ENCODE peak calls at places on chromosomes 11 and 22, in seven cellular contexts. One of them, this sample, is unnamed.

GRCh38 chr11:111312076-111312475 is 13.7 kb downstream of the POU2AF3 start:
- DNase-seq in IMR-90: no peak
- DNase-seq in type B pancreatic cell: no peak
- DNase-seq in CD4-positive, alpha-beta T cell: no peak
- DNase-seq in AG04450: no peak
- DNase-seq in kidney epithelial cell: no peak
- DNase-seq in foreskin fibroblast: no peak
- DNase-seq in this sample: no peak

GRCh38 chr22:47083379-47083986 is 321.0 kb downstream of the TBC1D22A start:
- DNase-seq in IMR-90: no peak
- DNase-seq in type B pancreatic cell: no peak
- DNase-seq in CD4-positive, alpha-beta T cell: no peak
- DNase-seq in AG04450: no peak
- DNase-seq in kidney epithelial cell: no peak
- DNase-seq in foreskin fibroblast: no peak
- DNase-seq in this sample: no peak

GRCh38 chr22:22545084-22545483 is 14.0 kb downstream of the PRAME start:
- DNase-seq in IMR-90: no peak
- DNase-seq in type B pancreatic cell: no peak
- DNase-seq in CD4-positive, alpha-beta T cell: no peak
- DNase-seq in AG04450: no peak
- DNase-seq in kidney epithelial cell: no peak
- DNase-seq in foreskin fibroblast: no peak
- DNase-seq in this sample: no peak

GRCh38 chr11:115220881-115221280 is 283.3 kb downstream of the CADM1 start:
- DNase-seq in IMR-90: no peak
- DNase-seq in type B pancreatic cell: no peak
- DNase-seq in CD4-positive, alpha-beta T cell: no peak
- DNase-seq in AG04450: no peak
- DNase-seq in kidney epithelial cell: no peak
- DNase-seq in foreskin fibroblast: no peak
- DNase-seq in this sample: no peak

GRCh38 chr11:80967649-80968048 is 1526.8 kb upstream of the TENM4 start:
- DNase-seq in IMR-90: no peak
- DNase-seq in type B pancreatic cell: no peak
- DNase-seq in CD4-positive, alpha-beta T cell: no peak
- DNase-seq in AG04450: no peak
- DNase-seq in kidney epithelial cell: no peak
- DNase-seq in foreskin fibroblast: no peak
- DNase-seq in this sample: no peak

GRCh38 chr11:70381872-70382842 is 16.2 kb upstream of the CTTN start:
- DNase-seq in IMR-90: peak
- DNase-seq in type B pancreatic cell: no peak
- DNase-seq in CD4-positive, alpha-beta T cell: no peak
- DNase-seq in AG04450: peak
- DNase-seq in kidney epithelial cell: no peak
- DNase-seq in foreskin fibroblast: peak
- DNase-seq in this sample: peak

GRCh38 chr22:50119768-50120251 is 30.0 kb downstream of the MOV10L1 start:
- DNase-seq in IMR-90: peak
- DNase-seq in type B pancreatic cell: no peak
- DNase-seq in CD4-positive, alpha-beta T cell: no peak
- DNase-seq in AG04450: no peak
- DNase-seq in kidney epithelial cell: no peak
- DNase-seq in foreskin fibroblast: peak
- DNase-seq in this sample: no peak

GRCh38 chr11:114180301-114181055 is 115.7 kb upstream of the NNMT start:
- DNase-seq in IMR-90: no peak
- DNase-seq in type B pancreatic cell: no peak
- DNase-seq in CD4-positive, alpha-beta T cell: no peak
- DNase-seq in AG04450: no peak
- DNase-seq in kidney epithelial cell: no peak
- DNase-seq in foreskin fibroblast: peak
- DNase-seq in this sample: no peak

GRCh38 chr11:13215157-13215556 is 62.4 kb upstream of the BMAL1 start:
- DNase-seq in IMR-90: peak
- DNase-seq in type B pancreatic cell: no peak
- DNase-seq in CD4-positive, alpha-beta T cell: no peak
- DNase-seq in AG04450: peak
- DNase-seq in kidney epithelial cell: peak
- DNase-seq in foreskin fibroblast: peak
- DNase-seq in this sample: no peak

GRCh38 chr11:32643526-32643925 is 59.9 kb downstream of the EIF3M start:
- DNase-seq in IMR-90: peak
- DNase-seq in type B pancreatic cell: no peak
- DNase-seq in CD4-positive, alpha-beta T cell: no peak
- DNase-seq in AG04450: no peak
- DNase-seq in kidney epithelial cell: peak
- DNase-seq in foreskin fibroblast: peak
- DNase-seq in this sample: no peak

GRCh38 chr11:107563702-107564101 is 1.8 kb downstream of the ALKBH8 start:
- DNase-seq in IMR-90: peak
- DNase-seq in type B pancreatic cell: no peak
- DNase-seq in CD4-positive, alpha-beta T cell: peak
- DNase-seq in AG04450: no peak
- DNase-seq in kidney epithelial cell: no peak
- DNase-seq in foreskin fibroblast: peak
- DNase-seq in this sample: peak

GRCh38 chr11:132992838-132993680 is 539.2 kb downstream of the OPCML start:
- DNase-seq in IMR-90: peak
- DNase-seq in type B pancreatic cell: no peak
- DNase-seq in CD4-positive, alpha-beta T cell: no peak
- DNase-seq in AG04450: no peak
- DNase-seq in kidney epithelial cell: no peak
- DNase-seq in foreskin fibroblast: peak
- DNase-seq in this sample: no peak

GRCh38 chr11:30155428-30155827 is 75.4 kb upstream of the FSHB start:
- DNase-seq in IMR-90: no peak
- DNase-seq in type B pancreatic cell: no peak
- DNase-seq in CD4-positive, alpha-beta T cell: no peak
- DNase-seq in AG04450: no peak
- DNase-seq in kidney epithelial cell: no peak
- DNase-seq in foreskin fibroblast: no peak
- DNase-seq in this sample: no peak

GRCh38 chr11:6932150-6932549 is 5.9 kb downstream of the ZNF215 start:
- DNase-seq in IMR-90: no peak
- DNase-seq in type B pancreatic cell: no peak
- DNase-seq in CD4-positive, alpha-beta T cell: no peak
- DNase-seq in AG04450: no peak
- DNase-seq in kidney epithelial cell: no peak
- DNase-seq in foreskin fibroblast: no peak
- DNase-seq in this sample: no peak

GRCh38 chr11:104905271-104905670 is 7.0 kb upstream of the CASP12 start:
- DNase-seq in IMR-90: no peak
- DNase-seq in type B pancreatic cell: no peak
- DNase-seq in CD4-positive, alpha-beta T cell: no peak
- DNase-seq in AG04450: no peak
- DNase-seq in kidney epithelial cell: no peak
- DNase-seq in foreskin fibroblast: no peak
- DNase-seq in this sample: no peak

GRCh38 chr22:18055619-18056160 is 22.1 kb upstream of the PEX26 start:
- DNase-seq in IMR-90: no peak
- DNase-seq in type B pancreatic cell: no peak
- DNase-seq in CD4-positive, alpha-beta T cell: no peak
- DNase-seq in AG04450: no peak
- DNase-seq in kidney epithelial cell: no peak
- DNase-seq in foreskin fibroblast: no peak
- DNase-seq in this sample: no peak

GRCh38 chr11:35058318-35058717 is 80.7 kb upstream of the CD44 start:
- DNase-seq in IMR-90: no peak
- DNase-seq in type B pancreatic cell: no peak
- DNase-seq in CD4-positive, alpha-beta T cell: no peak
- DNase-seq in AG04450: no peak
- DNase-seq in kidney epithelial cell: no peak
- DNase-seq in foreskin fibroblast: no peak
- DNase-seq in this sample: no peak

GRCh38 chr22:37328017-37328416 is 45.7 kb downstream of the CYTH4 start:
- DNase-seq in IMR-90: peak
- DNase-seq in type B pancreatic cell: no peak
- DNase-seq in CD4-positive, alpha-beta T cell: no peak
- DNase-seq in AG04450: peak
- DNase-seq in kidney epithelial cell: no peak
- DNase-seq in foreskin fibroblast: peak
- DNase-seq in this sample: no peak

GRCh38 chr11:128837627-128838026 is 29.5 kb downstream of the KCNJ1 start:
- DNase-seq in IMR-90: no peak
- DNase-seq in type B pancreatic cell: no peak
- DNase-seq in CD4-positive, alpha-beta T cell: no peak
- DNase-seq in AG04450: no peak
- DNase-seq in kidney epithelial cell: no peak
- DNase-seq in foreskin fibroblast: no peak
- DNase-seq in this sample: no peak

GRCh38 chr11:65468874-65469333 is 29.9 kb upstream of the MALAT1 start:
- DNase-seq in IMR-90: no peak
- DNase-seq in type B pancreatic cell: no peak
- DNase-seq in CD4-positive, alpha-beta T cell: peak
- DNase-seq in AG04450: no peak
- DNase-seq in kidney epithelial cell: no peak
- DNase-seq in foreskin fibroblast: peak
- DNase-seq in this sample: no peak

GRCh38 chr22:45552580-45553332 is 50.1 kb downstream of the FBLN1 start:
- DNase-seq in IMR-90: peak
- DNase-seq in type B pancreatic cell: no peak
- DNase-seq in CD4-positive, alpha-beta T cell: no peak
- DNase-seq in AG04450: peak
- DNase-seq in kidney epithelial cell: peak
- DNase-seq in foreskin fibroblast: peak
- DNase-seq in this sample: peak

GRCh38 chr22:20259336-20259705 is 8.8 kb downstream of the RTN4R start:
- DNase-seq in IMR-90: no peak
- DNase-seq in type B pancreatic cell: no peak
- DNase-seq in CD4-positive, alpha-beta T cell: no peak
- DNase-seq in AG04450: no peak
- DNase-seq in kidney epithelial cell: no peak
- DNase-seq in foreskin fibroblast: no peak
- DNase-seq in this sample: no peak

GRCh38 chr22:20257474-20258299 is 10.4 kb downstream of the RTN4R start:
- DNase-seq in IMR-90: no peak
- DNase-seq in type B pancreatic cell: no peak
- DNase-seq in CD4-positive, alpha-beta T cell: no peak
- DNase-seq in AG04450: no peak
- DNase-seq in kidney epithelial cell: no peak
- DNase-seq in foreskin fibroblast: no peak
- DNase-seq in this sample: no peak

GRCh38 chr22:20256562-20257473 is 11.3 kb downstream of the RTN4R start:
- DNase-seq in IMR-90: no peak
- DNase-seq in type B pancreatic cell: no peak
- DNase-seq in CD4-positive, alpha-beta T cell: no peak
- DNase-seq in AG04450: no peak
- DNase-seq in kidney epithelial cell: no peak
- DNase-seq in foreskin fibroblast: no peak
- DNase-seq in this sample: no peak

GRCh38 chr22:20260071-20260722 is 7.9 kb downstream of the RTN4R start:
- DNase-seq in IMR-90: no peak
- DNase-seq in type B pancreatic cell: no peak
- DNase-seq in CD4-positive, alpha-beta T cell: no peak
- DNase-seq in AG04450: no peak
- DNase-seq in kidney epithelial cell: no peak
- DNase-seq in foreskin fibroblast: no peak
- DNase-seq in this sample: no peak

DNA sequence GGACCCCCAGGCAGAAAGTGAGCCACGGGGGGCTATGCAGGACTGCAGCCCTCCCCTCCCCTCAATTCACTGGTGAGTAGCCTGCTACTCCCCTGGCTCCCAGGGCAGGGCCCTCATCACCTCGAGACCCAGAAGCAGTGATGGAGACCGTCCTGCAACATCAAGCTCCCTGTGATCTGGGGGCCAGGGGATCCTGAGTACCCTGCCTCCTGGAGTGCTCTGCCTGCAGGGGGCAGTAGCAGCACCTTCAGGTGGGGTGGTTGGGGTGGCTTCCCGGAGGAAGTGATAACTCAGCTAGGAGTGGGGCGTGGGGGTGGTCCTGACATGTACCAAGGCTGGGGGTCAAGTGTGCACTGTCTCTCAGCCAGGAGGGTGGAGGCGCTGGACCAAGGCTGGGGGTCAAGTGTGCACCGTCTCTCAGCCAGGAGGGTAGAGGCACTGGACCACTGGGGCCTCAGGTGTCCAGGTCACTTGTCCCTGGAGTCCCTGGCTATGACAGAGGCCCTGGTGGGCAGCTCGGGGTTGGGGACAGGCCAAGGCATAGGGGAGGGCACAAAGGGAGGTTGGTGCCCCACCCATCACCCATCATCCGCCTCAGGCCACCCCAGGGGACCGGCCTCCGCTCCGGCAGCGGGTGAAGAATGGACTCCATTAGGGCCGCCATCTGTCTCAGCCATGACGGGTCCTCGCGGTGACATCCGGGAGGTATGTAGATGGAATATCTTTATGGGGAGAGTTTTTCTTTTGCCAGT is 9.4 kb downstream of the RTN4R start:
- DNase-seq in IMR-90: no peak
- DNase-seq in type B pancreatic cell: no peak
- DNase-seq in CD4-positive, alpha-beta T cell: peak
- DNase-seq in AG04450: no peak
- DNase-seq in kidney epithelial cell: no peak
- DNase-seq in foreskin fibroblast: no peak
- DNase-seq in this sample: no peak
- TF ChIP-seq CTCF in IMR-90: peak
- TF ChIP-seq CTCF in type B pancreatic cell: peak
- TF ChIP-seq CTCF in CD4-positive, alpha-beta T cell: peak
- TF ChIP-seq CTCF in AG04450: peak
- TF ChIP-seq CTCF in kidney epithelial cell: peak
- TF ChIP-seq CTCF in foreskin fibroblast: peak
- TF ChIP-seq CTCF in this sample: peak

DNA sequence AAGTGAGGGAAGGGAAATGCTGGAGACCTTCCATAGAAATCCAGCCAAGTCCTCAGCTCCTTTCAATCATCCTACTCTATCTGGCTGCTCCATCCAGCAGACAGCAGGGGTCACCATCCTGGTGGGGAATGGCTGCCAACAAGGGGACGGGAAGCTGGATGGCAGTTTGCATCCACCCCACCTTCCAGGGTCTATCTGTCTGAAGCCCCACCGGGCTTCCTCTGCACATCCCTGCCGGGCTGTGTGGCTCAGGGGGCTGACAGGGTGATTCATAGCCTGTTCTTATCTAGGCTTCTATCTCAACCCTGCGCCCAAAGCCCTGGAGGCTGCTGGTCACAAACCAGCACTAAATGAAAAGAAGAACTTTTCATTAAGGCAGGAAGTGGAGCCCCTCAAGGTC is 1.1 kb downstream of the SYTL2 start:
- DNase-seq in IMR-90: no peak
- DNase-seq in type B pancreatic cell: no peak
- DNase-seq in CD4-positive, alpha-beta T cell: peak
- DNase-seq in AG04450: no peak
- DNase-seq in kidney epithelial cell: no peak
- DNase-seq in foreskin fibroblast: peak
- DNase-seq in this sample: no peak
- TF ChIP-seq CTCF in IMR-90: no peak
- TF ChIP-seq CTCF in type B pancreatic cell: peak
- TF ChIP-seq CTCF in CD4-positive, alpha-beta T cell: peak
- TF ChIP-seq CTCF in AG04450: peak
- TF ChIP-seq CTCF in kidney epithelial cell: peak
- TF ChIP-seq CTCF in foreskin fibroblast: peak
- TF ChIP-seq CTCF in this sample: peak

GRCh38 chr22:30430933-30431332 is 5.4 kb downstream of the MTFP1 start:
- DNase-seq in IMR-90: no peak
- DNase-seq in type B pancreatic cell: no peak
- DNase-seq in CD4-positive, alpha-beta T cell: no peak
- DNase-seq in AG04450: no peak
- DNase-seq in kidney epithelial cell: no peak
- DNase-seq in foreskin fibroblast: no peak
- DNase-seq in this sample: no peak
- TF ChIP-seq CTCF in IMR-90: no peak
- TF ChIP-seq CTCF in type B pancreatic cell: no peak
- TF ChIP-seq CTCF in CD4-positive, alpha-beta T cell: no peak
- TF ChIP-seq CTCF in AG04450: no peak
- TF ChIP-seq CTCF in kidney epithelial cell: no peak
- TF ChIP-seq CTCF in foreskin fibroblast: no peak
- TF ChIP-seq CTCF in this sample: no peak

GRCh38 chr11:60700689-60701508 is 1.5 kb downstream of the MS4A8 start:
- DNase-seq in IMR-90: no peak
- DNase-seq in type B pancreatic cell: no peak
- DNase-seq in CD4-positive, alpha-beta T cell: no peak
- DNase-seq in AG04450: no peak
- DNase-seq in kidney epithelial cell: no peak
- DNase-seq in foreskin fibroblast: no peak
- DNase-seq in this sample: no peak
- TF ChIP-seq CTCF in IMR-90: no peak
- TF ChIP-seq CTCF in type B pancreatic cell: peak
- TF ChIP-seq CTCF in CD4-positive, alpha-beta T cell: no peak
- TF ChIP-seq CTCF in AG04450: peak
- TF ChIP-seq CTCF in kidney epithelial cell: no peak
- TF ChIP-seq CTCF in foreskin fibroblast: no peak
- TF ChIP-seq CTCF in this sample: no peak

This sample was measured in AG09319.